ENCODE peak calls at places on chromosomes 7 and 10, in four cellular contexts. D, T, F and Y are unnamed samples.

GRCh38 chr7:131254211-131254610 is 73.5 kb upstream of the MKLN1 start:
- DNase-seq in F (no peak), D (no peak), T (no peak), Y (peak; percentile 13)

GRCh38 chr10:21600804-21601512 is 66.9 kb downstream of the MLLT10 start:
- DNase-seq in T (no peak), F (peak; percentile 28), D (no peak), Y (no peak)

GRCh38 chr7:135281363-135281949 is 47.8 kb downstream of the STRA8 start:
- DNase-seq in F (peak; percentile 77), T (peak; percentile 92), D (peak; percentile 79), Y (peak; percentile 84)

GRCh38 chr7:66950311-66950710 is 29.3 kb downstream of the TMEM248 start:
- DNase-seq in D (no peak), T (no peak), F (no peak), Y (no peak)

GRCh38 chr7:111920329-111920728 is 285.9 kb downstream of the DOCK4 start:
- DNase-seq in D (no peak), F (no peak), T (no peak), Y (peak; percentile 6)

GRCh38 chr7:2016761-2017482 is 215.8 kb downstream of the MAD1L1 start:
- DNase-seq in F (no peak), D (no peak), T (peak; percentile 39), Y (no peak)

GRCh38 chr10:105237685-105238084 is 596.6 kb downstream of the SORCS3 start:
- DNase-seq in D (no peak), F (no peak), T (no peak), Y (no peak)

GRCh38 chr7:76303829-76304505 is 1.5 kb downstream of the HSPB1 start:
- DNase-seq in D (no peak), F (peak; percentile 50), T (no peak), Y (peak; percentile 66)

GRCh38 chr7:137000621-137001020 is 132.2 kb downstream of the CHRM2 start:
- DNase-seq in T (no peak), F (no peak), D (no peak), Y (peak; percentile 68)

GRCh38 chr7:125892434-125892833 is 962.8 kb upstream of the POT1 start:
- DNase-seq in D (no peak), T (no peak), F (no peak), Y (no peak)

GRCh38 chr7:132044247-132044646 is 487.8 kb upstream of the PODXL start:
- DNase-seq in T (no peak), F (no peak), D (no peak), Y (no peak)

GRCh38 chr10:53045315-53045714 is 272.7 kb upstream of the MBL2 start:
- DNase-seq in T (no peak), F (no peak), D (no peak), Y (no peak)

GRCh38 chr10:68578945-68579344 is 18.8 kb downstream of the TET1 start:
- DNase-seq in D (no peak), T (no peak), F (peak; percentile 14), Y (no peak)

GRCh38 chr7:133354546-133355324 is 101.9 kb downstream of the EXOC4 start:
- DNase-seq in F (peak; percentile 45), T (no peak), D (no peak), Y (no peak)

GRCh38 chr7:124769136-124769535 is 3.5 kb upstream of the GPR37 start:
- DNase-seq in D (no peak), T (no peak), F (no peak), Y (no peak)

GRCh38 chr7:116798205-116798730 is 64.1 kb upstream of the CAPZA2 start:
- DNase-seq in T (no peak), F (no peak), D (no peak), Y (no peak)

GRCh38 chr10:116272497-116273221 is at the start of gene GFRA1:
- DNase-seq in D (no peak), F (peak; percentile 36), T (peak; percentile 69), Y (no peak)

GRCh38 chr7:141634065-141634464 is 67.9 kb downstream of the DENND11 start:
- DNase-seq in T (no peak), F (no peak), D (no peak), Y (no peak)

GRCh38 chr10:43913676-43914235 is 265.1 kb upstream of the ZNF32 start:
- DNase-seq in D (no peak), T (no peak), F (no peak), Y (no peak)

GRCh38 chr7:121744319-121744718 is 128.6 kb upstream of the PTPRZ1 start:
- DNase-seq in F (no peak), T (no peak), D (no peak), Y (no peak)
- H3K4me2 ChIP-seq in F (no peak overlapping the region), T (no peak overlapping the region), D (no peak overlapping the region), Y (no peak overlapping the region)

GRCh38 chr10:9147475-9147874 is 1093.0 kb downstream of the GATA3 start:
- DNase-seq in F (no peak), D (no peak), T (no peak), Y (no peak)

DNA sequence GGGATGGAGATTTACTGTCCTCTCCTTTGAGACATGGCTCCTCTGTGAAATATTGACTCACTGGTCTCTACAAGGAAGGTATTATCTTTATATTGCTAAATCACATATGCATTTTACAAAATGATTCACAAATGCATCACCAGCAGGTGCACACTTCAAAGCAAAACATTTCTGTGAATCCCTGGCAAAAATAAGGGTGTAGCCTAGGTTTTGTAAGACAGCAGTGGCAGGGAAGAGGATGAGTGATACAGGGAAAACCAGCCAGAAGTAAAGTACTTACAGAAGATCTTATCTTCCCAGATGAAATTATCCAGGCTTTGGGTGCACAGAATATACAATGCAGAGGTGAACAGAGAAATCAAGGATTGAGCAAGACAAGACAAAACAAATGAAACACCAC is 1094.6 kb downstream of the GATA3 start:
- DNase-seq in F (no peak), D (no peak), T (no peak), Y (no peak)
- H3K4me2 ChIP-seq in F (no peak overlapping the region), D (no peak overlapping the region), T (no peak overlapping the region), Y (no peak overlapping the region)

GRCh38 chr10:95241533-95241932 is 47.5 kb downstream of the ACSM6 start:
- DNase-seq in F (peak; percentile 30), T (no peak), D (no peak), Y (no peak)
- H3K4me2 ChIP-seq in F (no peak overlapping the region), T (no peak overlapping the region), D (no peak overlapping the region), Y (no peak overlapping the region)

GRCh38 chr7:18558910-18559309 is 63.4 kb downstream of the HDAC9 start:
- DNase-seq in D (no peak), T (no peak), F (no peak), Y (no peak)
- H3K4me2 ChIP-seq in D (no peak overlapping the region), T (no peak overlapping the region), F (no peak overlapping the region), Y (no peak overlapping the region)

GRCh38 chr10:60138842-60139241 is 232.5 kb upstream of the CCDC6 start:
- DNase-seq in T (no peak), D (no peak), F (no peak), Y (no peak)

GRCh38 chr10:60140681-60141632 is 234.6 kb upstream of the CCDC6 start:
- DNase-seq in T (peak; percentile 79), F (peak; percentile 65), D (no peak), Y (peak; percentile 81)

GRCh38 chr10:60138026-60138425 is 231.7 kb upstream of the CCDC6 start:
- DNase-seq in D (no peak), F (no peak), T (no peak), Y (no peak)

GRCh38 chr10:60139290-60139689 is 232.9 kb upstream of the CCDC6 start:
- DNase-seq in D (no peak), T (no peak), F (no peak), Y (no peak)

DNA sequence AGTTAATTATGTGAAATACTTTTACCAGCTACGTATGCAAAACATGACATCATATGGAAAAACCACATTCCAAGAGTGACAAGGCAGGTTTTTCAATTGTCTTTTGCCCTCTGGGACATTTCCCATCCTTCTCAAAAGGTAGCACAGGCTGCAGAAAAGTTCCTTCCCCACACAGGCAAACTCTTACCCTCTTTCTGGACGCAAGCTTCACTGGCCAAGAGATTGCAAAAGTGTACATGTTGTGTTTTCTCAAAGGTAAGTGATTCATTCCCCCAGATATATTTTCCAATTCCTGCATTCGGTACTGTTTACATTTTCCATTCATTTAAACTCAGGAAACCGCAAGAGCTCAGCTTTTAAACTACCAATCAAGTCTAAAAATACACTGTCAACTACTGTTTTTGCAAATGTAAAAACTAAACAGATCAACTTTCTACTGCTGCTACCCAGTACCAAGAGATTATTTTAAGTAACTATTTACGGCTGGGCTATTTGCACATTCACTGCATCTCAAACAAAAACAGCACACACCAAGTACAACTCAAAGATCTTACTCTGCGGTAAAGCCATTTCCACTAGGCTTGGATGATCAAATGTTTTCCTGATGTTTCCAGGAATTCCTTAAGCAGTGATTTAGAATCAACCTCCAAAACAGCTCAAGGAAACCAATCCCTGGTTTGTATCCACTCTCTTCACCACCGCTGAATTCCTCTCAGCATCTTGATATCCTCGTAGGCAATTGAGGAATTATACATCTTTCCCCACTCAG is 233.6 kb upstream of the CCDC6 start:
- DNase-seq in F (peak; percentile 84), T (peak; percentile 35), D (no peak), Y (peak; percentile 89)
- H3K4me2 ChIP-seq in F (peak overlapping the region; percentile 11), T (peak overlapping the region; percentile 82), D (no peak overlapping the region), Y (peak overlapping the region; percentile 80)